ENCODE peak calls at places on chromosomes 7 and 10, in seven cellular contexts. Q is body of pancreas, G is mammary epithelial cell, H is breast epithelium, V is tibial artery, L is H9, D is transverse colon. U is an unnamed sample.

GRCh38 chr10:46042527-46042926 is 3.5 kb downstream of the MSMB start:
- DNase-seq in Q (no peak), G (peak), H (no peak), V (no peak), L (no peak), D (no peak), U (peak)

GRCh38 chr7:137482466-137482865 is 138.9 kb upstream of the PTN start:
- DNase-seq in Q (no peak), G (no peak), H (no peak), V (no peak), L (no peak), D (no peak), U (no peak)

GRCh38 chr10:93680414-93681047 is 21.9 kb downstream of the FRA10AC1 start:
- DNase-seq in Q (no peak), G (peak), H (no peak), V (no peak), L (no peak), D (no peak), U (peak)

GRCh38 chr10:34273340-34273739 is 541.8 kb downstream of the PARD3 start:
- DNase-seq in Q (no peak), G (peak), H (no peak), V (no peak), L (no peak), D (no peak), U (no peak)

GRCh38 chr10:14873090-14873760 is 5.4 kb upstream of the SUV39H2 start:
- DNase-seq in Q (no peak), G (peak), H (no peak), V (no peak), L (no peak), D (no peak), U (no peak)

GRCh38 chr10:121405096-121405495 is 193.1 kb downstream of the FGFR2 start:
- DNase-seq in Q (no peak), G (no peak), H (no peak), V (no peak), L (no peak), D (no peak), U (no peak)

GRCh38 chr10:75592014-75592842 is 160.8 kb downstream of the LRMDA start:
- DNase-seq in Q (no peak), G (no peak), H (no peak), V (no peak), L (no peak), D (no peak), U (no peak)

GRCh38 chr10:49331431-49331830 is 32.5 kb downstream of the C10orf71 start:
- DNase-seq in Q (no peak), G (no peak), H (no peak), V (no peak), L (no peak), D (no peak), U (no peak)

GRCh38 chr7:148485618-148486017 is 104.9 kb upstream of the C7orf33 start:
- DNase-seq in Q (no peak), G (no peak), H (no peak), V (no peak), L (no peak), D (peak), U (no peak)

GRCh38 chr10:119365773-119366640 is 158.6 kb downstream of the GRK5 start:
- DNase-seq in Q (no peak), G (no peak), H (no peak), V (no peak), L (no peak), D (no peak), U (no peak)

GRCh38 chr7:146961617-146962016 is 845.0 kb downstream of the CNTNAP2 start:
- DNase-seq in Q (no peak), G (peak), H (no peak), V (no peak), L (no peak), D (no peak), U (peak)

GRCh38 chr7:80334908-80335307 is 177.0 kb downstream of the GNAT3 start:
- DNase-seq in Q (no peak), G (no peak), H (no peak), V (no peak), L (no peak), D (no peak), U (no peak)

GRCh38 chr7:32910195-32910594 is 18.6 kb upstream of the KBTBD2 start:
- DNase-seq in Q (no peak), G (no peak), H (no peak), V (no peak), L (no peak), D (no peak), U (no peak)

GRCh38 chr7:2141656-2142055 is 91.1 kb downstream of the MAD1L1 start:
- DNase-seq in Q (no peak), G (no peak), H (no peak), V (no peak), L (no peak), D (no peak), U (no peak)

GRCh38 chr7:153002164-153002563 is 242.6 kb downstream of the ACTR3B start:
- DNase-seq in Q (no peak), G (no peak), H (no peak), V (no peak), L (no peak), D (no peak), U (no peak)

GRCh38 chr7:32761451-32762320 is 129.9 kb downstream of the KBTBD2 start:
- DNase-seq in Q (no peak), G (no peak), H (no peak), V (no peak), L (peak), D (no peak), U (no peak)

GRCh38 chr7:146096994-146097393 is 19.6 kb upstream of the CNTNAP2 start:
- DNase-seq in Q (no peak), G (no peak), H (no peak), V (no peak), L (peak), D (no peak), U (no peak)

GRCh38 chr7:156780724-156781455 is 112.1 kb downstream of the LMBR1 start:
- DNase-seq in Q (no peak), G (no peak), H (no peak), V (no peak), L (no peak), D (no peak), U (no peak)

GRCh38 chr10:132107947-132108877 is 42.5 kb downstream of the JAKMIP3 start:
- DNase-seq in Q (peak), G (no peak), H (no peak), V (no peak), L (peak), D (no peak), U (no peak)

GRCh38 chr10:129397198-129397974 is 69.7 kb upstream of the MGMT start:
- DNase-seq in Q (no peak), G (no peak), H (no peak), V (no peak), L (no peak), D (no peak), U (no peak)

GRCh38 chr7:76086070-76086469 is 38.2 kb downstream of the MDH2 start:
- DNase-seq in Q (no peak), G (peak), H (no peak), V (no peak), L (no peak), D (no peak), U (peak)

GRCh38 chr7:115491744-115492380 is 538.7 kb downstream of the TFEC start:
- DNase-seq in Q (no peak), G (no peak), H (no peak), V (no peak), L (no peak), D (no peak), U (no peak)

GRCh38 chr10:131847241-131847783 is 53.5 kb upstream of the PPP2R2D start:
- DNase-seq in Q (no peak), G (no peak), H (peak), V (peak), L (peak), D (no peak), U (no peak)

GRCh38 chr10:5484205-5484604 is 15.2 kb downstream of the CALML5 start:
- DNase-seq in Q (no peak), G (peak), H (no peak), V (no peak), L (no peak), D (no peak), U (peak)

GRCh38 chr7:26638140-26638539 is 226.2 kb downstream of the SKAP2 start:
- DNase-seq in Q (no peak), G (no peak), H (no peak), V (no peak), L (no peak), D (no peak), U (no peak)

GRCh38 chr10:14740684-14741247 is 33.9 kb downstream of the FAM107B start:
- DNase-seq in Q (no peak), G (no peak), H (no peak), V (no peak), L (no peak), D (no peak), U (no peak)

GRCh38 chr7:1193593-1194424 is 33.8 kb upstream of the ZFAND2A start:
- DNase-seq in Q (peak), G (peak), H (no peak), V (no peak), L (peak), D (peak), U (peak)

GRCh38 chr7:139897422-139898085 is 68.5 kb downstream of the TBXAS1 start:
- DNase-seq in Q (no peak), G (peak), H (no peak), V (no peak), L (no peak), D (no peak), U (no peak)

GRCh38 chr10:80662429-80663211 is 124.9 kb downstream of the SH2D4B start:
- DNase-seq in Q (peak), G (peak), H (peak), V (peak), L (peak), D (peak), U (peak)

GRCh38 chr10:106672517-106673175 is 491.9 kb downstream of the SORCS1 start:
- DNase-seq in Q (no peak), G (no peak), H (no peak), V (no peak), L (no peak), D (no peak), U (no peak)

GRCh38 chr7:129315916-129316315 is 91.1 kb downstream of the AHCYL2 start:
- DNase-seq in Q (no peak), G (peak), H (no peak), V (no peak), L (no peak), D (no peak), U (no peak)

GRCh38 chr7:28137471-28137870 is 43.1 kb downstream of the JAZF1 start:
- DNase-seq in Q (no peak), G (no peak), H (no peak), V (no peak), L (no peak), D (no peak), U (no peak)

GRCh38 chr7:107268593-107268992 is 99.8 kb downstream of the HBP1 start:
- DNase-seq in Q (no peak), G (no peak), H (no peak), V (no peak), L (no peak), D (no peak), U (no peak)

GRCh38 chr7:117312593-117312992 is 10.3 kb downstream of the WNT2 start:
- DNase-seq in Q (no peak), G (no peak), H (no peak), V (no peak), L (no peak), D (no peak), U (no peak)
- TF ChIP-seq CTCF in Q (no peak), G (no peak), H (no peak), V (no peak), L (no peak), D (no peak), U (no peak)

DNA sequence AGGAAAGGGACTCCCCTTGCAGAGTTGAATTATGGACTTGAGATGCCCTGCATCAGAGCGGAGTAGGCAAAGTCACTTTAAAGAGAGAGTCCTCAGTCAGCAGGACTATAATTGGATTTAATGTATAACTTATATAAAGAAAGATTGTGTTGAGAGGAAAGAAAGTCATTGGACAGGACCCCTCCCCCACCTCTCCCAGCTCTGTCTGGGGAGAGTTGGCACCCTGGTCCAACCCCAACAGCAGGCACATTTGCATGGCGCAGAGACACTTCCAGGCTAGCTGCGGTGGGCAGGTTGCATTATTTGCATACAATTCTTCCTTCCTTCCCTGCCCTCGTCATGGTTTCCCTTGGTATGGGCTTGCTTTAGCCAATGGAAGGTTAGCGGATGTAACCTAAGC is 46.1 kb upstream of the NPTX2 start:
- DNase-seq in Q (no peak), G (no peak), H (no peak), V (no peak), L (no peak), D (no peak), U (no peak)
- H3K27ac ChIP-seq in Q (no peak), G (no peak), H (no peak), V (no peak), L (no peak), D (no peak), U (no peak)

DNA sequence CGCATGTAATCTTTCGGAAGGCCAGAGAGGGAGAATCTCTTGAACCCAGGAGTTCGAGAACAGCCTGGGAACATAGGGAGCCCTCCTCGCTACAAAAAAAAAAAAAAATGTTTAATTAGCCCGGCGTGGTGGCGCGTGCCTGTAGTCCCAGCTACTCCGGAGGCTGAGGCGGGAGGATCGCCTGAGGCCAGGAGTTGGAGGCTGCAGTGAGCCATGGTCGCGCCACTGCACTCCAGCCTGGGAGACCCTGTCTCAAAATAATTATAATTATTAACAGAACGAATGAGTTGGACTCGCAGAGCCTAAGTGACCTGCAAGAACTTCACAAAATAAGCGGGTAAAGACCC is 792 bp downstream of the PCGF6 start:
- DNase-seq in Q (no peak), G (no peak), H (no peak), V (no peak), L (no peak), D (no peak), U (no peak)
- TF ChIP-seq CTCF in Q (no peak), G (no peak), H (no peak), V (no peak), L (no peak), D (no peak), U (no peak)

DNA sequence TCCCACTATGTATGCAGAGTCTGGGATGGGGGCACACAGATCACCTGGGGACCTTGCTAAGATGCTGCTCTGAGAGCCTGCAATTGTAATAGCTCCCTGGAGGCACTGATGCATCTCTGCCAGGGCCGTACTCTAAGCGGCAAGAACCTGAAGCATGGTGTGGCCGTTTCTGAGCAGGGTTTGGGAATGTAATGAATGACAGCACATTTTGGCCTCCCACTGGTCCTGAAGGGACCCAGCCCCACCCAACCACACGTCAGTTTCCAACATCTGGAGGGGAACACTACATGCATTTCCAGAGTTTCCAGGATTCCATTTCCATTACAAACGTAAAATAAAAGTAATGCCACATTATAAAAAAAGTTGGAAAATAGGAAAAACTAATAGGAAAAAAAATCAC is 14.0 kb downstream of the ZCCHC24 start:
- DNase-seq in Q (no peak), G (no peak), H (no peak), V (no peak), L (no peak), D (no peak), U (no peak)
- H3K27ac ChIP-seq in Q (no peak), G (no peak), H (peak), V (peak), L (no peak), D (peak), U (no peak)

GRCh38 chr7:50533849-50534248 is 31.4 kb downstream of the DDC start:
- DNase-seq in Q (no peak), G (no peak), H (no peak), V (no peak), L (no peak), D (peak), U (no peak)

GRCh38 chr7:50531928-50532327 is 33.3 kb downstream of the DDC start:
- DNase-seq in Q (no peak), G (no peak), H (no peak), V (no peak), L (no peak), D (no peak), U (no peak)

GRCh38 chr7:50537417-50537816 is 27.8 kb downstream of the DDC start:
- DNase-seq in Q (no peak), G (no peak), H (no peak), V (no peak), L (no peak), D (no peak), U (no peak)

GRCh38 chr7:50531401-50531906 is 33.8 kb downstream of the DDC start:
- DNase-seq in Q (peak), G (peak), H (no peak), V (no peak), L (no peak), D (no peak), U (peak)

DNA sequence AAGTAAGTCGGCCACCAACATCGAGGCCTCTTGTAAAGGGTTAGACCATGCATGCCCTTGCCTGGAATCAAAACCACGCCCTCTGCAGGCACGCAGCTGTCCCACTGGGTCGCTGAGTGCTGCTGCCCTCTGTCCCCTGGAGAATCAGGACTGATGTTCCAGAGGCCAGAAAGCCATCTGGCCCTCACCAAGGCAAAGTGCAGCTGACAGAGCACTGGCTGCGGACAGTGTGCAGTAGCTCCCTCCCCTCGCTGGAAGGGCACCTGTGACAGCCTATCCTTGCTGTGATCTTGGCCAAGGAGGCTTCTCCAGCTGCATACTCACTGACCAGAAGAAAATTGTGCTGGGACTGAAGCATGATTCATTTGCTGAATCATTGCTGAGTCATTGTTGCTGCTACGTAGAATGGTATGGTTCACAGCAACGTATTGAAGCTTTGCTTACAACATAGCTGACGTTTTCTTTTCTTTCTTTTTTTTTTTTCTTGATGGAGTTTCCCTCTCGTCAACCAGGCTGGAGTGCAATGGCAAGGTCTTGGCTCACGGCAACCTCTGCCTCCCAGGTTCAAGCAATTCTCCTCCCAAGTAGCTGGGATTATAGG is 30.4 kb downstream of the DDC start:
- DNase-seq in Q (no peak), G (peak), H (no peak), V (no peak), L (peak), D (no peak), U (peak)
- TF ChIP-seq CTCF in Q (no peak), G (no peak), H (no peak), V (no peak), L (peak), D (no peak), U (no peak)

GRCh38 chr10:21161090-21161625 is 264.0 kb upstream of the NEBL start:
- DNase-seq in Q (no peak), G (no peak), H (no peak), V (no peak), L (no peak), D (no peak), U (no peak)
- H3K27ac ChIP-seq in Q (no peak), G (no peak), H (no peak), V (no peak), L (peak), D (no peak), U (no peak)

GRCh38 chr7:50156746-50157145 is 63.7 kb upstream of the ZPBP start:
- DNase-seq in Q (no peak), G (no peak), H (no peak), V (no peak), L (no peak), D (no peak), U (no peak)
- TF ChIP-seq CTCF in Q (no peak), G (no peak), H (no peak), V (no peak), L (no peak), D (no peak), U (no peak)

GRCh38 chr10:102553771-102554170 is 50.0 kb downstream of the SUFU start:
- DNase-seq in Q (no peak), G (no peak), H (no peak), V (no peak), L (no peak), D (no peak), U (no peak)

GRCh38 chr10:102552533-102552932 is 48.8 kb downstream of the SUFU start:
- DNase-seq in Q (no peak), G (no peak), H (no peak), V (no peak), L (no peak), D (no peak), U (no peak)

GRCh38 chr10:102557569-102557968 is 53.8 kb downstream of the SUFU start:
- DNase-seq in Q (no peak), G (no peak), H (no peak), V (no peak), L (no peak), D (no peak), U (no peak)

GRCh38 chr10:102554531-102554930 is 50.8 kb downstream of the SUFU start:
- DNase-seq in Q (no peak), G (no peak), H (no peak), V (no peak), L (no peak), D (no peak), U (no peak)

DNA sequence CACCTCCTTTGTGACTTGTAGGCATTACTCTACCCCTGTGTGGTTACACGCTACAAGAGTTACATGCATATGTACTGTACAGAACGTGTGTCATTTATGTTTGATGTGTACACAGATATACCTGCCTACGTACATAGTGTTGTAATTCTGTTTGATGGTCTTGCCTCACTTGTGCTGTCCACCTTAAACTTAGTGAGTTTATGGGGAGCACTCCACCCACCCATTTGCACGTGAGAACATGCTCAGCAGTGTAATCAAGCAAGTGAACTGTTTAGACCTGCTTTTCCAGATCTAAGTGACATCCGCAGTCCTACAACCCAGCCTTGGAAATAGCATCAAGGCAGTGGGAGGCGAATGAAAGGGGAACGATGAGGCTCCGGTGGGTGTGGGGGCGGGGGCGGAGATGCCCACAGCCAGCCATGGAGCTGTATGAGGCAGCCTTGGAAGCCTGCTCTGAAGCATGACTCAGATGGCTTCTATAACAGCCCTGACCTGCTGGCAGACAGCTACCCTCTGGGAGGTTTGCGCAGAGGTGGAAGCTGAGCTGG is 52.1 kb downstream of the SUFU start:
- DNase-seq in Q (no peak), G (peak), H (no peak), V (no peak), L (no peak), D (no peak), U (peak)
- H3K27ac ChIP-seq in Q (no peak), G (no peak), H (no peak), V (no peak), L (no peak), D (no peak), U (peak)